ENCODE peak calls at places on chromosomes 13 and 19, in nine cellular contexts. L is spleen; H is AG04449; Z is head of caudate nucleus; F is ACHN; X is activated naive CD8-positive, alpha-beta T cell treated with anti-CD3 and anti-CD28 coated beads for 36 hours; J is HT1080; A is activated gamma-delta T cell treated with Interleukin-2 at 50 U/mL for 16 hours; Y is activated CD4-positive, alpha-beta memory T cell treated with anti-CD3 and anti-CD28 coated beads, Interleukin-2, amount 10 ng/mL, durations not matched to agents 7 days and 5 days. T is an unnamed sample.

GRCh38 chr19:47549341-47549768 is 23.6 kb downstream of the ZNF541 start:
- DNase-seq in L (peak; percentile 44), H (no peak), Z (no peak), F (no peak), X (no peak), J (no peak), A (no peak), Y (no peak), T (no peak)

GRCh38 chr19:41928221-41928683 is at the start of gene ERFL:
- DNase-seq in L (peak; percentile 81), H (no peak), Z (no peak), F (no peak), X (peak; percentile 44), J (peak; percentile 83), A (no peak), Y (no peak), T (no peak)

GRCh38 chr19:44909775-44910174 is 4.2 kb downstream of the APOE start:
- DNase-seq in L (no peak), H (no peak), Z (no peak), F (no peak), X (no peak), J (no peak), A (no peak), Y (no peak), T (no peak)

GRCh38 chr13:59356607-59357006 is 807.1 kb downstream of the DIAPH3 start:
- DNase-seq in L (peak; percentile 84), H (no peak), Z (no peak), F (no peak), X (no peak), J (peak; percentile 13), A (no peak), Y (no peak), T (peak; percentile 13)

GRCh38 chr19:38384209-38385027 is 3.4 kb downstream of the GGN start:
- DNase-seq in L (no peak), H (no peak), Z (no peak), F (no peak), X (no peak), J (no peak), A (no peak), Y (no peak), T (no peak)

GRCh38 chr13:33205804-33206221 is 79.7 kb downstream of the STARD13 start:
- DNase-seq in L (no peak), H (no peak), Z (peak; percentile 61), F (no peak), X (no peak), J (no peak), A (no peak), Y (no peak), T (no peak)

GRCh38 chr19:51807111-51807701 is 12.2 kb downstream of the FPR3 start:
- DNase-seq in L (no peak), H (no peak), Z (peak; percentile 18), F (no peak), X (no peak), J (no peak), A (peak; percentile 4), Y (no peak), T (peak; percentile 93)

GRCh38 chr13:41019027-41019487 is at the start of gene ELF1:
- DNase-seq in L (peak; percentile 83), H (no peak), Z (no peak), F (peak; percentile 85), X (peak; percentile 40), J (peak; percentile 82), A (peak; percentile 58), Y (peak; percentile 71), T (peak; percentile 76)

GRCh38 chr19:1401138-1401888 is at the start of gene GAMT:
- DNase-seq in L (peak; percentile 87), H (no peak), Z (no peak), F (peak; percentile 51), X (peak; percentile 63), J (no peak), A (peak; percentile 47), Y (peak; percentile 63), T (no peak)

GRCh38 chr13:34208326-34208725 is 390.4 kb downstream of the RFC3 start:
- DNase-seq in L (no peak), H (peak; percentile 21), Z (no peak), F (no peak), X (no peak), J (no peak), A (no peak), Y (no peak), T (peak; percentile 81)

GRCh38 chr13:66640231-66640630 is 589.9 kb downstream of the PCDH9 start:
- DNase-seq in L (no peak), H (no peak), Z (no peak), F (no peak), X (no peak), J (no peak), A (no peak), Y (no peak), T (no peak)

GRCh38 chr13:84574851-84575250 is 692.6 kb upstream of the SLITRK1 start:
- DNase-seq in L (no peak), H (peak; percentile 4), Z (no peak), F (peak; percentile 7), X (no peak), J (peak; percentile 11), A (no peak), Y (no peak), T (no peak)

GRCh38 chr13:107348471-107348870 is 780.5 kb upstream of the ARGLU1 start:
- DNase-seq in L (no peak), H (no peak), Z (no peak), F (peak; percentile 56), X (no peak), J (no peak), A (no peak), Y (no peak), T (no peak)

GRCh38 chr19:6372594-6373095 is at the start of gene ALKBH7:
- DNase-seq in L (peak; percentile 98), H (peak; percentile 99), Z (peak; percentile 99), F (peak; percentile 99), X (peak; percentile 96), J (peak; percentile 98), A (peak; percentile 97), Y (peak; percentile 97), T (peak; percentile 100)

GRCh38 chr19:32876919-32877285 is 7.3 kb upstream of the SLC7A9 start:
- DNase-seq in L (peak; percentile 57), H (peak; percentile 53), Z (no peak), F (no peak), X (no peak), J (peak; percentile 58), A (no peak), Y (no peak), T (no peak)

GRCh38 chr19:42283248-42284065 is 14.4 kb downstream of the CIC start:
- DNase-seq in L (peak; percentile 98), H (no peak), Z (peak; percentile 93), F (peak; percentile 90), X (peak; percentile 96), J (peak; percentile 71), A (peak; percentile 96), Y (peak; percentile 97), T (peak; percentile 93)

GRCh38 chr13:112249644-112250610 is 126.2 kb upstream of the SPACA7 start:
- DNase-seq in L (peak; percentile 65), H (no peak), Z (no peak), F (no peak), X (no peak), J (no peak), A (no peak), Y (no peak), T (no peak)

GRCh38 chr13:28753208-28753892 is 34.6 kb upstream of the SLC46A3 start:
- DNase-seq in L (no peak), H (peak; percentile 78), Z (no peak), F (peak; percentile 85), X (no peak), J (peak; percentile 90), A (no peak), Y (no peak), T (peak; percentile 95)